ENCODE peak calls at places on chromosomes 1 and 21, in seven cellular contexts. T is A673, G is heart right ventricle, K is fibroblast of lung, U is tibial nerve, I is uterus, X is OCI-LY7. W is an unnamed sample.

GRCh38 chr1:206909167-206909882 is 12.1 kb downstream of the IL24 start:
- DNase-seq in G (peak), I (peak), T (no peak), U (peak), X (no peak), K (no peak), W (peak)

GRCh38 chr1:203037509-203038190 is 11.4 kb downstream of the PPFIA4 start:
- DNase-seq in G (no peak), U (no peak), T (no peak), I (no peak), X (no peak), K (no peak), W (no peak)

GRCh38 chr1:31576201-31576669 is at the start of gene TINAGL1:
- DNase-seq in G (peak), K (no peak), X (no peak), T (no peak), I (peak), U (no peak), W (peak)

GRCh38 chr1:7462627-7463026 is 308.5 kb upstream of the VAMP3 start:
- DNase-seq in T (no peak), X (no peak), G (no peak), K (no peak), I (no peak), U (no peak), W (no peak)

GRCh38 chr1:115969509-115969908 is 6.8 kb upstream of the SLC22A15 start:
- DNase-seq in X (peak), T (peak), K (no peak), U (no peak), I (no peak), G (no peak), W (no peak)

GRCh38 chr1:226995064-226995965 is 55.2 kb downstream of the COQ8A start:
- DNase-seq in X (no peak), I (no peak), G (no peak), U (no peak), T (no peak), K (no peak), W (no peak)

GRCh38 chr21:41681939-41682718 is 84.7 kb downstream of the RIPK4 start:
- DNase-seq in X (no peak), I (no peak), K (no peak), G (no peak), U (no peak), T (no peak), W (no peak)

GRCh38 chr1:42936309-42937078 is 22.2 kb downstream of the SLC2A1 start:
- DNase-seq in G (no peak), U (peak), X (peak), I (peak), K (peak), T (no peak), W (peak)

GRCh38 chr21:22145555-22145954 is 1147.3 kb downstream of the NCAM2 start:
- DNase-seq in U (no peak), T (no peak), G (no peak), K (no peak), I (no peak), X (no peak), W (no peak)

GRCh38 chr1:51697160-51697559 is 80.3 kb downstream of the OSBPL9 start:
- DNase-seq in T (no peak), I (no peak), K (peak), U (no peak), G (no peak), X (no peak), W (no peak)

GRCh38 chr1:59680044-59680443 is 134.7 kb upstream of the HOOK1 start:
- DNase-seq in U (no peak), I (no peak), T (no peak), X (no peak), K (no peak), G (no peak), W (no peak)
- H3K27ac ChIP-seq in U (no peak), I (no peak), T (no peak), X (no peak), K (no peak), G (no peak), W (no peak)

DNA sequence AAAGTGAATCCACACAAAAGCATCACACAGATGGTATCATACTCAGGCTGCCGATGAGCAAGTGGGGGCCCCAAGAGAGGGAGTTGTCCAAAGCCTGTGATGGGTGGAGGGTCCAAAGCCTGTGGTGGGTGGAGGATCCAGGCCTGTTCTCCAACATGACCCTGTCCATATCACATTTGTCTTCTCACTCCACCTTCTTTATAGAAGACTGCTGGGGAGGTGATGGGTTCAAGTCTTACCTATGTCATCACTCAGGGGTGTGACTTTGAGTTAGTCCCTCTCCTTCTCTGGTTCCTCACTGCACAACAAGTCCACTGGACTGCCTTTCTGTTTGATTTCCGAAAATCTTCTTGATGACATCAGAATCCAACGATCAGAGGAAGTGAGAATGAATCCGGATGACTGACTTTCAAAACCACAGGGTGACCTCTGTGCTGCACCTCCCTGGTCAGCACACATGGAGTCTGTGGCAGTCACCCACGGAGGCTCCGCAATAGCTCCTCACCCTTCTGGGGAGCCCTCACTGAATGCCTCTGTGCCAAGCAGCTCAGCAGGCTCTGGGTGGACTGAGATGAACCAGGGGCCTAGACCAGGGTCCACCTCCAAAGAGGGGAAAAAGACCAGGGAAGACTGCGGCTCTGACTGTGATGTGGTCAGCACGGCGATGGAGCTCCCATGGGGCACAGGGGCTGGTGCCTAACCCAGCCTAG is 166.8 kb downstream of the HIVEP3 start:
- DNase-seq in U (no peak), G (no peak), I (no peak), X (peak), T (no peak), K (peak), W (no peak)
- TF ChIP-seq CTCF in U (no peak), G (no peak), I (no peak), X (no peak), T (no peak), K (no peak), W (no peak)

GRCh38 chr1:237139732-237140131 is 97.7 kb downstream of the RYR2 start:
- DNase-seq in U (no peak), X (no peak), T (no peak), I (no peak), K (no peak), G (no peak), W (no peak)

GRCh38 chr1:237146247-237146646 is 104.3 kb downstream of the RYR2 start:
- DNase-seq in K (no peak), I (no peak), X (no peak), T (no peak), U (no peak), G (no peak), W (no peak)

GRCh38 chr1:237138551-237138950 is 96.6 kb downstream of the RYR2 start:
- DNase-seq in U (no peak), X (no peak), I (no peak), K (no peak), G (no peak), T (no peak), W (no peak)

GRCh38 chr1:237145379-237145778 is 103.4 kb downstream of the RYR2 start:
- DNase-seq in X (no peak), G (no peak), K (no peak), T (no peak), I (no peak), U (no peak), W (no peak)

GRCh38 chr1:237141471-237141870 is 99.5 kb downstream of the RYR2 start:
- DNase-seq in U (no peak), G (no peak), X (no peak), I (no peak), T (no peak), K (no peak), W (no peak)
- H3K27ac ChIP-seq in U (no peak), G (no peak), X (no peak), I (peak), T (no peak), K (no peak), W (no peak)

GRCh38 chr1:234604393-234604725 is 5.6 kb downstream of the IRF2BP2 start:
- DNase-seq in X (no peak), K (no peak), G (no peak), U (no peak), I (no peak), T (no peak), W (no peak)
- TF ChIP-seq CTCF in X (no peak), K (no peak), G (no peak), U (no peak), I (no peak), T (no peak), W (no peak)

DNA sequence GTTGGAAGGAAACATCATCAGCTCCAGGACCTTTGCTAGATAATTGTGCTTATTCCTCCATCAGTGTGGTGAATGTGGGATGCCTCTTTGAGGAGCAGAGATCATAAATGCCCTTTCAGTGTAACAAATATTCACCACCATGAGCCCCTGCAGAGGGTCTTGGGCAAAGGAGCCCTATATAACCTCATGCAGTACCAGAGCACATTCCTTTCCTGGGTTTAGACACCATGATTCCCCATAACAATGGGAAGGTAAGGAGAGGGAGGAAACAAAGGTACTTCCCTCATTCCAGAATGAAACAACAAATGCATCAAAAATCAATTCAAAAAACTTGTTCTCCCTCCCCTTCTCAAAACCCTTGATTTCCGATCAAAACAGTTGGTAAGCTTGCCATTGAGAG is 103.4 kb upstream of the PROX1 start:
- DNase-seq in I (no peak), K (no peak), G (no peak), U (no peak), X (no peak), T (no peak), W (no peak)
- H3K27ac ChIP-seq in I (no peak), K (no peak), G (no peak), U (no peak), X (no peak), T (no peak), W (no peak)